ENCODE peak calls at places on chromosomes 11 and 22, in five cellular contexts. Z, E, F, O and L are unnamed samples. For H3K27me3, the result is how much of the 10 kb centered on the place peaks cover.

GRCh38 chr11:9347100-9347499 is 32.7 kb upstream of the TMEM41B start:
- DNase-seq in Z (no peak), E (no peak), F (peak), O (no peak), L (no peak)

GRCh38 chr11:33633251-33634003 is 67.2 kb downstream of the C11orf91 start:
- DNase-seq in Z (no peak), E (no peak), F (peak), O (no peak), L (no peak)

GRCh38 chr22:46122511-46122971 is 27.8 kb upstream of the PPARA start:
- DNase-seq in Z (no peak), E (no peak), F (peak), O (peak), L (peak)

GRCh38 chr11:80320226-80320625 is 879.4 kb upstream of the TENM4 start:
- DNase-seq in Z (no peak), E (no peak), F (peak), O (no peak), L (no peak)

GRCh38 chr22:42262964-42263363 is 7.5 kb downstream of the TCF20 start:
- DNase-seq in Z (no peak), E (no peak), F (no peak), O (no peak), L (no peak)

GRCh38 chr11:119888119-119888518 is 159.1 kb upstream of the NECTIN1 start:
- DNase-seq in Z (no peak), E (no peak), F (no peak), O (no peak), L (no peak)

GRCh38 chr11:134505125-134505524 is 93.1 kb upstream of the B3GAT1 start:
- DNase-seq in Z (no peak), E (no peak), F (no peak), O (no peak), L (no peak)

GRCh38 chr22:47620391-47620790 is 857.9 kb downstream of the TBC1D22A start:
- DNase-seq in Z (no peak), E (peak), F (no peak), O (no peak), L (no peak)

GRCh38 chr11:83033972-83034672 is 37.6 kb downstream of the RAB30 start:
- DNase-seq in Z (no peak), E (peak), F (peak), O (peak), L (peak)

GRCh38 chr22:26276530-26277200 is 107.4 kb downstream of the SEZ6L start:
- DNase-seq in Z (no peak), E (no peak), F (peak), O (no peak), L (no peak)

GRCh38 chr11:110196241-110196754 is 100.1 kb downstream of the RDX start:
- DNase-seq in Z (no peak), E (peak), F (no peak), O (no peak), L (no peak)

GRCh38 chr11:123103326-123103980 is 41.5 kb upstream of the HSPA8 start:
- DNase-seq in Z (no peak), E (peak), F (peak), O (peak), L (peak)

GRCh38 chr11:107744736-107745135 is 32.9 kb upstream of the SLN start:
- DNase-seq in Z (no peak), E (no peak), F (no peak), O (no peak), L (no peak)

GRCh38 chr11:12963789-12964536 is 45.2 kb upstream of the RASSF10 start:
- DNase-seq in Z (peak), E (peak), F (peak), O (peak), L (peak)

DNA sequence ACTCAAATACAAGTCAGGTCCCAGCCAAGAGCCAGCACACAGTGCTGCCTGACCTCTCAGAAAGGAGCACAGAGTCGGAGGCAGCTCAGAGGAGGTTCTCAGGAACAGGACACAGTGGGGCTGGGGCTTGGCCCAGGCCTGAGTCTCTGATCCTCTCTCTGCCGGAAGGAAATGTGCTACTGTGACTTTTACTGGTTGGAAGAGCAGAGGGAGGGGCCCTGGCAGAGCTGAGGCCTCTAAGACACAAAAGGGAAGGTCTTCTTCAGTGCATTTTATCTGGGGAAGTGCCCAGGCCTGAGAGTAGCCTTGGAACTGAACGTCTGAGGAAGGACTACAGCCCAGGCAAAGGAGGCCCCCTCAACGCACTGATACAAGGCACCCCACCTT is 16.2 kb upstream of the CASTOR1 start:
- DNase-seq in Z (no peak), E (peak), F (no peak), O (peak), L (no peak)
- H3K4me3 ChIP-seq in Z (no peak), E (no peak), F (no peak), O (no peak), L (no peak)

DNA sequence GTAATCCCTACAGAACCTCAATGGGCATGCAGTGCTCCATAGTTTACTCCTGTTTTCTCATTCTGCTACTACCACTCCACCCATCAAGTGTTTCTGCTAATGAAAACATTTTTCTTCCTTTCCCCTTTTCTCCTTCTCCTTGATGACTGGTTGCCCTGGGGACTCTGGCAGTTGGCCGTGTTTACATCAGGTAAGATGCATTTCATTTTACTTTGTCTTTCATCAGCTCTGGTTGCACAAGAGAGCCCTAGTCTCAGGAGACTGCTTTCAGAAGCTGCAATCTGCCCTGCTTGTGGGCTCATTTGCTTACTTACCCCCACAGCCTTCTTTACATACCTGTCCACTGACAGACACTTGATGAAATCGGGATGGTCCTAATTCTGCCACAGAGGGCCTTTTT is 19.6 kb upstream of the LIMK2 start:
- DNase-seq in Z (no peak), E (no peak), F (no peak), O (no peak), L (no peak)
- H3K27me3 ChIP-seq in Z (under half), E (under half), F (under half), O (under half), L (under half)

GRCh38 chr11:20027546-20028014 is 132.7 kb downstream of the DBX1 start:
- DNase-seq in Z (no peak), E (no peak), F (no peak), O (no peak), L (no peak)
- H3K4me3 ChIP-seq in Z (no peak), E (no peak), F (peak), O (no peak), L (no peak)

DNA sequence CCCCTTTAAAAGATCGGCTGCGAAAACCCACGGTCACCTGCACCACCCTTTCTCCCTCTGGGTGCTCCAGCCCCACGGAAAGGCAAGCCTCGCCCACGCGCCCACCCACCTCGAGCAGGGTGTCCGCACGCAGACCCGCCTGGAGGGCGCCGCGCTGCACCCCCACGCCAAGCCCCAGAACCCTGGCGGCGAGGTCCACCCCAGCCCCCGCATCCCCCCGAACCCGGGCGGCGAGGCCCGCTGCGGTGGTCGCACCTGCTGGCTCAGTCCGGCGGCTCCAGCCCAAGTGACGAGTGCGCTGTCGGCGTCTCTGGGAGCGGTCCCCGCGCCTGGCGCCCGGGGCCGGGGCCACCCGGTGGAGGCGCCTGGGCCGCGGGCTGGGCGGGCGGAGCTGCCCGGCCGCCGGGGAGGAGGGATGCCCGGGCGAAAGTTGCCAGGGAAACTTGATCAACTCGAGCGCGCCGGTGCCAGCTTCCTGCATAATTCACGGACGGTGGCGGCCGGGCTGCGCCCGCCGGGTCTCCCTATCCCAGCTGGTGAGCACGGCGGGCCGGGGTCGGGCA is 1.1 kb downstream of the SHANK2 start:
- DNase-seq in Z (peak), E (no peak), F (peak), O (no peak), L (no peak)
- H3K27me3 ChIP-seq in Z (under half), E (under half), F (under half), O (half or more), L (half or more)

DNA sequence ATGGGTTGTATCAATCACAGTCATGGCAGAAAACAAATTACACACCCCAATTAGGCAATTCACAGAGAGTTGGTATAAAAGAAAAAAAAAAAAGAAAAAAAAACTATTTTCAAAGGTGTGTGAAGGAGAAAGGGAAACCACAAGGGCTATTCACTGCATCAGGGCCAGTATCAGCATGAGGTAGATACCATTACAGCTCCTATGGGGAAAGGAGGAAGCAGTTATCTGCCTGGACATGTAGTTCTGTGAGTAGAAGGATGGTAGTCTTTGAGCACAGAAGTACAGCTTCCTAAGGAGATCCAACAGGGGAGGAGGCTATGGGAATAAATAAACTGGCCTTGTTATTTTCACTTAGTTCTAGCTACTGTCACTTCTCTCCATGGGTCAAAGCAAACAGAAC is 746.1 kb downstream of the LUZP2 start:
- DNase-seq in Z (no peak), E (no peak), F (no peak), O (no peak), L (no peak)
- H3K4me3 ChIP-seq in Z (no peak), E (no peak), F (no peak), O (no peak), L (no peak)

DNA sequence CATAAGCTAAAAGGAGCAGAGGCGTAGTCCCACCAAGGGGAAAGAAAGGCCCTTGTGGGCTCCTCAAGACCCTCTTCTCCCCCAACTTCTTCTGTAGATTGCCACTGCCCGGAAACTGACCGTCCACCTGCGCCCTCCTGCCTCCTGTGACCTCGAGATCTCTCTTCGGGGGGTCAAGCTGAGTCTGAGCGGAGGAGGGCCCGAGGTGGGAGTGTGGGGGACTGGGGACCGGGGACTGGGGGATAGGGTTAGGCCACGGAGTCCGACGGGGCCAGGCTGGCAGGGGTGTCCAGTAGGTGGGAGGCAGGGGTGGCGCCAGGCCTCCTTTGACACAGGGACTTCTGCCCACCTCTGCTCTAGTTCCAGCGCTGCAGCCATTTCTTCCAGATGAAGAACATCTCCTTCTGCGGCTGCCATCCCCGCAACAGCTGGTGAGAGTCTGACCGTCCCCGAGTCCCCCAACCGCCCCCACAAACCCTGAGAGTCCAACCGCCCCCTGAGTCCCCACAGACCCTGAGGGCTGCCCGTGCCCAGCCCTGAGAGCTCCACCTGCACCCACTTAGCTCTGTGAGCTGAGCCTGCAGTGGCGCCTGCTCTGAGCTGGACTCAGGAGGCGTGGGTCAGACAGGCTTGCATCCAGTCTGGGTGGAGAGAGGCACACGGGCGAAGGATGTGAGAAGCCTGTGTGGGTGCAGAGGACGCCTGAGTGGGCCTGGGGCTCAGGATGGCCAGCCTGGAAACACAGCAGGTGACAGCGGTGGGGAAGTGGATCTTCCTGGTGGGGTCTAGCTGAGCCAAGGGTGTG is 6.2 kb downstream of the MAPK8IP2 start:
- DNase-seq in Z (no peak), E (no peak), F (no peak), O (no peak), L (no peak)
- H3K27me3 ChIP-seq in Z (under half), E (under half), F (under half), O (under half), L (under half)

GRCh38 chr11:116053538-116053919 is 549.3 kb upstream of the CADM1 start:
- DNase-seq in Z (no peak), E (no peak), F (peak), O (no peak), L (no peak)

GRCh38 chr11:116055064-116055463 is 550.8 kb upstream of the CADM1 start:
- DNase-seq in Z (no peak), E (no peak), F (no peak), O (no peak), L (no peak)

GRCh38 chr11:116051494-116051893 is 547.3 kb upstream of the CADM1 start:
- DNase-seq in Z (no peak), E (no peak), F (no peak), O (no peak), L (no peak)

GRCh38 chr11:116052603-116053537 is 548.7 kb upstream of the CADM1 start:
- DNase-seq in Z (no peak), E (no peak), F (peak), O (no peak), L (no peak)
- H3K4me3 ChIP-seq in Z (no peak), E (no peak), F (no peak), O (no peak), L (no peak)

GRCh38 chr11:70246196-70246595 is 24.3 kb upstream of the PPFIA1 start:
- DNase-seq in Z (no peak), E (no peak), F (no peak), O (no peak), L (no peak)
- H3K27me3 ChIP-seq in Z (under half), E (under half), F (under half), O (under half), L (under half)